ENCODE peak calls at places on chromosomes 5 and 9, in five cellular contexts. One of them, this sample, is unnamed.

GRCh38 chr5:175257847-175258194 is 186.2 kb downstream of the DRD1 start:
- DNase-seq in neuronal stem cell: no peak
- DNase-seq in ovary: no peak
- DNase-seq in HCT116: no peak
- DNase-seq in esophagus squamous epithelium: no peak
- DNase-seq in this sample: no peak

GRCh38 chr9:81370096-81370495 is 319.3 kb downstream of the TLE1 start:
- DNase-seq in neuronal stem cell: no peak
- DNase-seq in HCT116: no peak
- DNase-seq in ovary: no peak
- DNase-seq in esophagus squamous epithelium: no peak
- DNase-seq in this sample: no peak

GRCh38 chr5:10511741-10512640 is 51.9 kb upstream of the ANKRD33B start:
- DNase-seq in neuronal stem cell: no peak
- DNase-seq in ovary: no peak
- DNase-seq in esophagus squamous epithelium: no peak
- DNase-seq in HCT116: no peak
- DNase-seq in this sample: no peak

GRCh38 chr5:105849701-105850100 is 1821.0 kb downstream of the EFNA5 start:
- DNase-seq in HCT116: no peak
- DNase-seq in ovary: no peak
- DNase-seq in neuronal stem cell: no peak
- DNase-seq in esophagus squamous epithelium: no peak
- DNase-seq in this sample: no peak

GRCh38 chr5:122985006-122985700 is 51.4 kb downstream of the PPIC start:
- DNase-seq in esophagus squamous epithelium: no peak
- DNase-seq in HCT116: no peak
- DNase-seq in ovary: no peak
- DNase-seq in neuronal stem cell: no peak
- DNase-seq in this sample: no peak

GRCh38 chr5:114007678-114008077 is 354.2 kb upstream of the KCNN2 start:
- DNase-seq in esophagus squamous epithelium: no peak
- DNase-seq in ovary: no peak
- DNase-seq in HCT116: no peak
- DNase-seq in neuronal stem cell: no peak
- DNase-seq in this sample: no peak

GRCh38 chr5:80399553-80400239 is 8.2 kb upstream of the ZFYVE16 start:
- DNase-seq in esophagus squamous epithelium: no peak
- DNase-seq in ovary: no peak
- DNase-seq in HCT116: no peak
- DNase-seq in neuronal stem cell: no peak
- DNase-seq in this sample: no peak

GRCh38 chr5:150848271-150848670 is 1.9 kb downstream of the IRGM start:
- DNase-seq in HCT116: no peak
- DNase-seq in neuronal stem cell: no peak
- DNase-seq in esophagus squamous epithelium: no peak
- DNase-seq in ovary: no peak
- DNase-seq in this sample: no peak

GRCh38 chr5:126391386-126391785 is 31.8 kb upstream of the GRAMD2B start:
- DNase-seq in HCT116: no peak
- DNase-seq in ovary: no peak
- DNase-seq in neuronal stem cell: no peak
- DNase-seq in esophagus squamous epithelium: no peak
- DNase-seq in this sample: no peak

GRCh38 chr9:17926246-17926645 is 347.4 kb downstream of the SH3GL2 start:
- DNase-seq in ovary: no peak
- DNase-seq in esophagus squamous epithelium: no peak
- DNase-seq in neuronal stem cell: no peak
- DNase-seq in HCT116: no peak
- DNase-seq in this sample: no peak

GRCh38 chr9:13139641-13140171 is 139.8 kb downstream of the MPDZ start:
- DNase-seq in HCT116: no peak
- DNase-seq in ovary: no peak
- DNase-seq in esophagus squamous epithelium: no peak
- DNase-seq in neuronal stem cell: peak
- DNase-seq in this sample: no peak

GRCh38 chr9:38650564-38650963 is 30.2 kb upstream of the ANKRD18A start:
- DNase-seq in HCT116: no peak
- DNase-seq in ovary: no peak
- DNase-seq in neuronal stem cell: no peak
- DNase-seq in esophagus squamous epithelium: no peak
- DNase-seq in this sample: no peak

GRCh38 chr5:142821733-142822487 is 51.7 kb downstream of the ARHGAP26 start:
- DNase-seq in HCT116: peak
- DNase-seq in neuronal stem cell: no peak
- DNase-seq in ovary: no peak
- DNase-seq in esophagus squamous epithelium: no peak
- DNase-seq in this sample: no peak

GRCh38 chr9:18611946-18612345 is 138.0 kb downstream of the ADAMTSL1 start:
- DNase-seq in HCT116: no peak
- DNase-seq in ovary: no peak
- DNase-seq in esophagus squamous epithelium: no peak
- DNase-seq in neuronal stem cell: no peak
- DNase-seq in this sample: no peak

GRCh38 chr9:3699868-3700267 is 174.1 kb upstream of the RFX3 start:
- DNase-seq in esophagus squamous epithelium: no peak
- DNase-seq in ovary: no peak
- DNase-seq in neuronal stem cell: no peak
- DNase-seq in HCT116: no peak
- DNase-seq in this sample: no peak

GRCh38 chr5:72402381-72402890 is 82.3 kb downstream of the PTCD2 start:
- DNase-seq in esophagus squamous epithelium: no peak
- DNase-seq in HCT116: no peak
- DNase-seq in neuronal stem cell: no peak
- DNase-seq in ovary: no peak
- DNase-seq in this sample: no peak

GRCh38 chr5:100667021-100667671 is 132.0 kb downstream of the FAM174A start:
- DNase-seq in neuronal stem cell: no peak
- DNase-seq in HCT116: no peak
- DNase-seq in ovary: no peak
- DNase-seq in esophagus squamous epithelium: no peak
- DNase-seq in this sample: no peak

GRCh38 chr9:33942471-33943083 is 106.1 kb downstream of the UBAP2 start:
- DNase-seq in esophagus squamous epithelium: no peak
- DNase-seq in ovary: no peak
- DNase-seq in neuronal stem cell: no peak
- DNase-seq in HCT116: no peak
- DNase-seq in this sample: no peak

GRCh38 chr5:112762113-112762810 is 24.6 kb downstream of the APC start:
- DNase-seq in neuronal stem cell: no peak
- DNase-seq in ovary: no peak
- DNase-seq in esophagus squamous epithelium: no peak
- DNase-seq in HCT116: no peak
- DNase-seq in this sample: no peak

DNA sequence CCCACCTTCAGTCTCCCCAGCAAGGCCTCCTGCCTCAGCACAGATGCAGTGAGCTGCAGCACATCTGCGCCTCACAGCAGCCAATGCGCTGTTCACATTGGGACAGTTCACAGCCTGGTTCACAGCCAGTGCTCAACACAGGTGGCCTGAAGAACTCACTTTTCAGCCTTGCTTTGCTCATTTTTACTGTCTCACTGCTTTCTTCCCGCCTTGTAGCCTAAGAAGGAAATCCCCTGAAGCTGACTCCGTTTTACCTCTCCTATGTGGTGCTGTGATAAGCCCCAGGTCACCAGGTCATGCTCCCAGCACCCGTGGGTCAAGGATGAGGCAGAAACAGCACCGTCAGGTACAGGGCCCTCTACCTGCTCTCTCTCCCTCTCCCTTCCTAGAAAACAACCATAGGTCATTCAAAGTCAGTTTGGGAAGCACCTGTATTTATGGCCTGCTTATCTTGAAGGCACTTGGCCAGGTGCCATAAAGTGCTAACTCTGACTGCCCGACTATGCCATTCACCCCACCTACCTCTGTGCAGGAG is 1.1 kb downstream of the GCNT4 start:
- DNase-seq in HCT116: no peak
- DNase-seq in neuronal stem cell: no peak
- DNase-seq in esophagus squamous epithelium: no peak
- DNase-seq in ovary: no peak
- DNase-seq in this sample: no peak
- H3K27ac ChIP-seq in HCT116: no peak
- H3K27ac ChIP-seq in neuronal stem cell: no peak
- H3K27ac ChIP-seq in esophagus squamous epithelium: peak
- H3K27ac ChIP-seq in ovary: no peak
- H3K27ac ChIP-seq in this sample: no peak

DNA sequence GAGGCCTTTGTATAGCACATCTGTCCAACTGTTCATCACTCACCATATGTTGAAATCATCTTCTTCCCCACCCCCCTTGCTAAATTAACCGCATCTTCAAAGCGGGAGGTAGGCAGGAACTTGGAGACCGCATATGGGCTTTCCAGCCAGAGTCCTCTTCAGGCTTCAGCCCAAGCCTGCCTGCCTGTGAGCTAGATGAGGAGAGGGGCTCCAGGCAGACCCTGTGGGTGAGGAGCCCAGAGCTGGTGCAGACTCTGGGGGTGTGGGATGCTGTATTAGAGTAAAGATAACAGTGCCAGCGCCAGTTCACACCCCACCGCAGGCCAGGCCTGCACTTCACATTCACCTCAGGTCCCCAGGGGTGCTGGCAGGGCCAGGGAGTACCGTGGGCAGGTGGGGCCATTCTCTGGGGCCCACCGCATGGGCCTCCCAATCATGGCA is 16.2 kb downstream of the PRRC2B start:
- DNase-seq in HCT116: no peak
- DNase-seq in ovary: no peak
- DNase-seq in neuronal stem cell: no peak
- DNase-seq in esophagus squamous epithelium: no peak
- DNase-seq in this sample: no peak
- H3K27ac ChIP-seq in HCT116: no peak
- H3K27ac ChIP-seq in ovary: no peak
- H3K27ac ChIP-seq in neuronal stem cell: no peak
- H3K27ac ChIP-seq in esophagus squamous epithelium: peak
- H3K27ac ChIP-seq in this sample: no peak

GRCh38 chr9:119078015-119078414 is 291.2 kb downstream of the BRINP1 start:
- DNase-seq in neuronal stem cell: no peak
- DNase-seq in esophagus squamous epithelium: no peak
- DNase-seq in HCT116: no peak
- DNase-seq in ovary: no peak
- DNase-seq in this sample: no peak
- H3K27ac ChIP-seq in neuronal stem cell: no peak
- H3K27ac ChIP-seq in esophagus squamous epithelium: no peak
- H3K27ac ChIP-seq in HCT116: no peak
- H3K27ac ChIP-seq in ovary: no peak
- H3K27ac ChIP-seq in this sample: no peak

DNA sequence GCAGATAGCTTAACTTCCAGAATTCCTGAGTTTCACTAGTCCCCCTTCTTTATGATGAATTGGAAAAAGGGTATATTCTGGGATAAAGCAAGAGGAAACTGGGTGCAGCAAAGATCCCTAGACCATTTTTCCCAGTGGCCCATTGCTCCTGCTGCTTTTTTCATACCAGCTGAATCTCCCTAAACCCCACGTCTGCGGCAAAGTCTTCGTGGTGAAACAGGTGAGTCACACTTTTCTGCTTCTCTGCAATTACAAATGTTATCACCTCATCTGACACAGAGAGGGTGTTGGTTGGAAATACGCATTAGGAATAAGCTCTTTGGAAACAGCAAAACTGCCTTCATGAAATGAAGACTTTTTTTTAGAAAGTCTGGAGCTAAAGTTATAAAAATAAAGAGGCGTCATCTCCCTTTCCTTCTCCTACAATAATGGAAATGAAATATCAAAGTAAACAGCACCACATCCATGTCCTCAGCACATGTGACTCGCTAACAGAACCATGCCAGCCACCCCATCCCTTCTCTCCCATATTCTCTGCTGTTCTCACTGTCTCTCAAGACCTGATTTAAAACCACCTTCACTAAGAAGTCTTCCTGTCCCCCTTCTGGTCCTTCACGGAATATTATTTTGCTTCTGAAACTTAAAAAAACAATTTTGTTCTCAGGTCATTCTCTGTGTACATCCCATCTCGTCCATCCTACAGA is 39.5 kb upstream of the GLRX start:
- DNase-seq in HCT116: no peak
- DNase-seq in ovary: no peak
- DNase-seq in esophagus squamous epithelium: no peak
- DNase-seq in neuronal stem cell: no peak
- DNase-seq in this sample: no peak
- H3K27ac ChIP-seq in HCT116: no peak
- H3K27ac ChIP-seq in ovary: peak
- H3K27ac ChIP-seq in esophagus squamous epithelium: peak
- H3K27ac ChIP-seq in neuronal stem cell: no peak
- H3K27ac ChIP-seq in this sample: no peak

GRCh38 chr5:178111925-178112324 is 1.4 kb upstream of the N4BP3 start:
- DNase-seq in esophagus squamous epithelium: no peak
- DNase-seq in neuronal stem cell: no peak
- DNase-seq in HCT116: no peak
- DNase-seq in ovary: no peak
- DNase-seq in this sample: no peak
- H3K27ac ChIP-seq in esophagus squamous epithelium: peak
- H3K27ac ChIP-seq in neuronal stem cell: no peak
- H3K27ac ChIP-seq in HCT116: no peak
- H3K27ac ChIP-seq in ovary: no peak
- H3K27ac ChIP-seq in this sample: no peak